ENCODE peak calls at places on chromosomes 11 and 22, in four cellular contexts. V is natural killer cell, P is sciatic nerve, U is mucosa of descending colon. B is an unnamed sample.

GRCh38 chr11:68374531-68374930 is 62.1 kb downstream of the LRP5 start:
- ATAC-seq in V (no peak), P (no peak), U (no peak), B (no peak)

GRCh38 chr22:46650078-46650810 is 30.1 kb downstream of the GRAMD4 start:
- ATAC-seq in V (no peak), P (no peak), U (no peak), B (no peak)

GRCh38 chr11:90134420-90135003 is at the start of gene NAALAD2:
- ATAC-seq in V (peak; percentile 15), P (peak; percentile 94), U (peak; percentile 26), B (peak; percentile 28)

GRCh38 chr22:36238348-36239149 is 778 bp downstream of the APOL2 start:
- ATAC-seq in V (no peak), P (peak; percentile 45), U (peak; percentile 65), B (peak; percentile 45)

GRCh38 chr11:62497132-62497915 is 49.3 kb downstream of the AHNAK start:
- ATAC-seq in V (peak; percentile 51), P (peak; percentile 35), U (peak; percentile 73), B (peak; percentile 39)

GRCh38 chr11:1839204-1839923 is 583 bp downstream of the TNNI2 start:
- ATAC-seq in V (no peak), P (no peak), U (no peak), B (no peak)

GRCh38 chr11:57568330-57568766 is 876 bp upstream of the UBE2L6 start:
- ATAC-seq in V (peak; percentile 19), P (peak; percentile 27), U (no peak), B (no peak)

GRCh38 chr11:55401011-55401410 is 33.2 kb downstream of the OR4A15 start:
- ATAC-seq in V (no peak), P (no peak), U (no peak), B (no peak)

GRCh38 chr11:130648601-130649000 is 200.2 kb downstream of the ADAMTS15 start:
- ATAC-seq in V (no peak), P (no peak), U (no peak), B (no peak)

GRCh38 chr11:86743223-86744118 is 56.9 kb upstream of the PRSS23 start:
- ATAC-seq in V (no peak), P (peak; percentile 69), U (peak; percentile 72), B (peak; percentile 83)

GRCh38 chr22:19853879-19854777 is 546 bp downstream of the GNB1L start:
- ATAC-seq in V (no peak), P (peak; percentile 2), U (peak; percentile 22), B (no peak)

GRCh38 chr22:45240137-45240809 is 421 bp downstream of the KIAA0930 start:
- ATAC-seq in V (peak; percentile 47), P (peak; percentile 18), U (peak; percentile 42), B (peak; percentile 20)

B was measured in esophagus mucosa.